ENCODE peak calls at places on chromosomes 16 and 17, in eight cellular contexts. Y is IMR-90; H is GM19239; K is epithelial cell of prostate; L is ovary; G is NCI-H1105 treated with DMSO at 0.1 percent for 48 hours; W is activated effector memory CD4-positive, alpha-beta T cell treated with anti-CD3 and anti-CD28 coated beads, Interleukin-2, amount 50 U/mL, for 16 hours; J is transverse colon. Q is an unnamed sample.

GRCh38 chr17:57988301-57989010 is 402 bp upstream of the VEZF1 start:
- DNase-seq in Y (peak), H (peak), K (no peak), L (peak), G (peak), W (no peak), J (peak), Q (peak)

GRCh38 chr16:54459509-54460235 is 173.1 kb upstream of the IRX3 start:
- DNase-seq in Y (no peak), H (no peak), K (no peak), L (no peak), G (no peak), W (no peak), J (no peak), Q (no peak)

GRCh38 chr17:49353607-49354006 is 8.4 kb downstream of the ZNF652 start:
- DNase-seq in Y (peak), H (no peak), K (no peak), L (no peak), G (no peak), W (no peak), J (no peak), Q (no peak)

GRCh38 chr16:19118938-19119431 is 5.2 kb downstream of the ITPRIPL2 start:
- DNase-seq in Y (peak), H (no peak), K (no peak), L (peak), G (no peak), W (peak), J (peak), Q (no peak)

GRCh38 chr17:67126983-67127382 is 82.6 kb downstream of the CACNG1 start:
- DNase-seq in Y (no peak), H (no peak), K (no peak), L (no peak), G (no peak), W (no peak), J (no peak), Q (no peak)

GRCh38 chr16:47033176-47033575 is 59.7 kb upstream of the DNAJA2 start:
- DNase-seq in Y (no peak), H (no peak), K (no peak), L (peak), G (no peak), W (no peak), J (no peak), Q (no peak)

GRCh38 chr17:61218438-61218837 is 181.2 kb upstream of the TBX2 start:
- DNase-seq in Y (peak), H (no peak), K (no peak), L (no peak), G (no peak), W (no peak), J (no peak), Q (no peak)

GRCh38 chr17:41739661-41740352 is 5.4 kb upstream of the HAP1 start:
- DNase-seq in Y (peak), H (no peak), K (peak), L (no peak), G (no peak), W (no peak), J (no peak), Q (no peak)

GRCh38 chr17:39596543-39597267 is 11.0 kb downstream of the NEUROD2 start:
- DNase-seq in Y (no peak), H (no peak), K (no peak), L (no peak), G (no peak), W (no peak), J (no peak), Q (no peak)

GRCh38 chr17:50213026-50214015 is 11.9 kb upstream of the COL1A1 start:
- DNase-seq in Y (peak), H (peak), K (no peak), L (peak), G (no peak), W (peak), J (no peak), Q (no peak)

GRCh38 chr17:9484789-9485188 is 90.8 kb downstream of the STX8 start:
- DNase-seq in Y (peak), H (no peak), K (no peak), L (no peak), G (no peak), W (no peak), J (no peak), Q (no peak)

GRCh38 chr16:31386157-31386984 is 6.8 kb upstream of the ITGAD start:
- DNase-seq in Y (peak), H (no peak), K (peak), L (no peak), G (no peak), W (no peak), J (no peak), Q (no peak)

GRCh38 chr16:84832488-84833141 is 12.8 kb downstream of the CRISPLD2 start:
- DNase-seq in Y (peak), H (no peak), K (no peak), L (peak), G (no peak), W (no peak), J (peak), Q (peak)

GRCh38 chr16:70594569-70594968 is 51.8 kb upstream of the IL34 start:
- DNase-seq in Y (no peak), H (no peak), K (no peak), L (peak), G (no peak), W (no peak), J (no peak), Q (no peak)

GRCh38 chr16:57747496-57747895 is 11.9 kb downstream of the KATNB1 start:
- DNase-seq in Y (no peak), H (no peak), K (no peak), L (no peak), G (no peak), W (no peak), J (no peak), Q (no peak)

GRCh38 chr16:14003119-14003570 is 68.0 kb upstream of the MRTFB start:
- DNase-seq in Y (peak), H (no peak), K (no peak), L (peak), G (no peak), W (no peak), J (peak), Q (no peak)

GRCh38 chr16:2720719-2721633 is 952 bp upstream of the PRSS27 start:
- DNase-seq in Y (peak), H (peak), K (no peak), L (peak), G (peak), W (peak), J (peak), Q (peak)

GRCh38 chr16:88536971-88537751 is 33.0 kb upstream of the ZC3H18 start:
- DNase-seq in Y (no peak), H (no peak), K (no peak), L (no peak), G (no peak), W (no peak), J (no peak), Q (peak)

GRCh38 chr16:3536851-3537250 is 36.0 kb downstream of the CLUAP1 start:
- DNase-seq in Y (peak), H (no peak), K (no peak), L (no peak), G (no peak), W (no peak), J (no peak), Q (no peak)

GRCh38 chr17:33241390-33241789 is 51.7 kb downstream of the ASIC2 start:
- DNase-seq in Y (peak), H (no peak), K (no peak), L (no peak), G (no peak), W (no peak), J (no peak), Q (no peak)

GRCh38 chr17:45646288-45646988 is 137.7 kb upstream of the CRHR1 start:
- DNase-seq in Y (no peak), H (no peak), K (no peak), L (no peak), G (no peak), W (no peak), J (no peak), Q (no peak)

GRCh38 chr16:87441886-87442580 is 49.9 kb downstream of the MAP1LC3B start:
- DNase-seq in Y (peak), H (no peak), K (no peak), L (no peak), G (no peak), W (no peak), J (no peak), Q (no peak)

GRCh38 chr16:85822145-85822544 is 22.6 kb downstream of the COX4I1 start:
- DNase-seq in Y (no peak), H (no peak), K (no peak), L (no peak), G (no peak), W (no peak), J (no peak), Q (no peak)

Q was measured in pancreas.